ENCODE peak calls at places on chromosome 7, in seven cellular contexts. Q is neuronal stem cell, D is heart right ventricle, I is thoracic aorta, N is HCT116, G is Peyer's patch, L is IMR-90. R is an unnamed sample.

GRCh38 chr7:150989456-150989855 is 1.4 kb upstream of the NOS3 start:
- DNase-seq in D (no peak), N (no peak), I (no peak), Q (no peak), L (no peak), G (no peak), R (no peak)

GRCh38 chr7:3682028-3682712 is 381.1 kb downstream of the SDK1 start:
- DNase-seq in I (no peak), G (no peak), D (no peak), Q (no peak), L (no peak), N (no peak), R (no peak)

GRCh38 chr7:130063036-130063435 is 7.3 kb upstream of the KLHDC10 start:
- DNase-seq in L (peak; percentile 31), I (no peak), Q (peak; percentile 55), D (no peak), N (no peak), G (peak; percentile 61), R (no peak)

GRCh38 chr7:80439894-80440811 is 71.7 kb downstream of the GNAT3 start:
- DNase-seq in D (no peak), L (peak; percentile 69), I (no peak), Q (no peak), G (no peak), N (no peak), R (no peak)

GRCh38 chr7:73645643-73646182 is 21.4 kb upstream of the MLXIPL start:
- DNase-seq in D (no peak), N (no peak), I (no peak), L (no peak), Q (no peak), G (no peak), R (no peak)

GRCh38 chr7:29508608-29509007 is 55.0 kb upstream of the PRR15 start:
- DNase-seq in N (no peak), G (no peak), I (no peak), Q (no peak), L (no peak), D (peak; percentile 36), R (no peak)

GRCh38 chr7:8638076-8638475 is 204.7 kb downstream of the NXPH1 start:
- DNase-seq in D (peak; percentile 16), I (no peak), Q (no peak), G (no peak), L (no peak), N (no peak), R (no peak)

GRCh38 chr7:99375070-99375807 is 709 bp downstream of the ARPC1B start:
- DNase-seq in I (peak; percentile 57), N (no peak), D (peak; percentile 81), L (peak; percentile 41), G (peak; percentile 93), Q (no peak), R (peak; percentile 87)

GRCh38 chr7:45421096-45421495 is 153.1 kb upstream of the ADCY1 start:
- DNase-seq in N (no peak), D (no peak), I (no peak), L (peak; percentile 5), Q (no peak), G (no peak), R (no peak)

GRCh38 chr7:23349484-23350157 is 50.5 kb downstream of the MALSU1 start:
- DNase-seq in G (no peak), I (no peak), Q (peak; percentile 43), L (peak; percentile 90), N (peak; percentile 93), D (no peak), R (no peak)

GRCh38 chr7:24660541-24660940 is 87.3 kb downstream of the PALS2 start:
- DNase-seq in L (peak; percentile 64), I (no peak), D (no peak), N (no peak), G (no peak), Q (no peak), R (no peak)

GRCh38 chr7:82477733-82478515 is 34.3 kb upstream of the CACNA2D1 start:
- DNase-seq in N (no peak), I (no peak), D (no peak), Q (no peak), G (no peak), L (no peak), R (no peak)

GRCh38 chr7:1915956-1916620 is 246.0 kb downstream of the ELFN1 start:
- DNase-seq in D (no peak), I (no peak), Q (no peak), N (no peak), L (no peak), G (no peak), R (peak; percentile 23)

GRCh38 chr7:1964913-1965578 is 267.7 kb downstream of the MAD1L1 start:
- DNase-seq in G (no peak), L (no peak), I (no peak), Q (no peak), D (no peak), N (no peak), R (no peak)

GRCh38 chr7:108002726-108003590 is at the start of gene LAMB1:
- DNase-seq in N (no peak), Q (peak; percentile 69), D (peak; percentile 77), L (peak; percentile 65), I (no peak), G (peak; percentile 75), R (no peak)

GRCh38 chr7:141361479-141361878 is 189.7 kb upstream of the AGK start:
- DNase-seq in D (no peak), G (no peak), I (no peak), N (no peak), L (no peak), Q (no peak), R (no peak)

GRCh38 chr7:141360414-141360760 is 190.8 kb upstream of the AGK start:
- DNase-seq in N (no peak), L (no peak), D (no peak), I (no peak), Q (no peak), G (no peak), R (no peak)

GRCh38 chr7:141361965-141362364 is 189.2 kb upstream of the AGK start:
- DNase-seq in N (no peak), Q (no peak), L (no peak), G (no peak), D (no peak), I (no peak), R (no peak)

GRCh38 chr7:141363748-141364147 is 187.5 kb upstream of the AGK start:
- DNase-seq in D (no peak), Q (no peak), N (no peak), I (no peak), L (no peak), G (no peak), R (no peak)

DNA sequence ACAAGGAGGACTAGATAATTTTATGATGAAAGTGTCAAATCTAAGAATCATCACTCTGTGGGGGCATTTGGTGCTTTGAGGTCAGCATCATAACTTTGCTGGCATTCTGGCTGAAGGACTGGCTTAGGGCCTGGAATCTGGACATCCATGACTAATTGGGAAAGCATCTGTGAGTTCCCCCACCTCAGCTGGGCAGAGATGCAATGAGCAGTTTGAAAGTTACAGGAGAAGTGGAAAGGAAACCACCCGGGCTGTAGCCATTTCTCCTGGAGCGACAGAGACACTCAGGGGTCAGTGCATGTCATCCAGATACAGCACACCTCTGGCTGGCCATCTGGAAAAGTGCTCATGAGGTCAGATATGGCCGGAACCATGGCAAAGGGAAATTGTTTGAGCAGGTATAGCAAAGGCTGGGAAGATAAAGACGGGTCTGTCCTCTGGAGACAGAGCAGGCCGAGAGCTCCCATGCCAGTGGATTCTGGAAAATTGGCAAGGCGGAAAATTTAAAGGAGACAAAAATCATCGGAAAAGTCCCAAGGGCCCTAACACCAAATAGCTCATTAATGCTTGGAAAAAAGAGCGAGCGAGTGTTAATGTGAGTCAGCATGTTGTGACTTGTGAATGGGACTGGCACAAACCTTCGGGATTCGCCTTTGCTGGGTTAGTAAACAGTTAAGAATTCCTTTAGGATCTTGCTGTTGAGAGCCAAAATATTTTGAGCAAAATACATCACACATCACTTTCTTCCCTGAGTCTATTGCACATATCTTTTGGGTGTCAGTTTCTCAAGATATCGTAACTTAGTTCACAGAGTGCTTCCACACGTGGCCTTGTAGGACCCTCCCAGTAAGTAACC is 188.4 kb upstream of the AGK start:
- DNase-seq in N (no peak), G (no peak), D (peak; percentile 38), I (no peak), L (peak; percentile 29), Q (no peak), R (no peak)
- H3K4me3 ChIP-seq in N (no peak overlapping the region), G (no peak overlapping the region), D (no peak overlapping the region), I (peak overlapping the region; percentile 23), L (no peak overlapping the region), Q (no peak overlapping the region), R (no peak overlapping the region)

GRCh38 chr7:30583181-30583580 is 11.5 kb upstream of the GARS1 start:
- DNase-seq in G (no peak), D (no peak), Q (no peak), L (no peak), I (no peak), N (no peak), R (no peak)
- H3K27ac ChIP-seq in G (no peak overlapping the region), D (no peak overlapping the region), Q (no peak overlapping the region), L (no peak overlapping the region), I (no peak overlapping the region), N (no peak overlapping the region), R (no peak overlapping the region)

DNA sequence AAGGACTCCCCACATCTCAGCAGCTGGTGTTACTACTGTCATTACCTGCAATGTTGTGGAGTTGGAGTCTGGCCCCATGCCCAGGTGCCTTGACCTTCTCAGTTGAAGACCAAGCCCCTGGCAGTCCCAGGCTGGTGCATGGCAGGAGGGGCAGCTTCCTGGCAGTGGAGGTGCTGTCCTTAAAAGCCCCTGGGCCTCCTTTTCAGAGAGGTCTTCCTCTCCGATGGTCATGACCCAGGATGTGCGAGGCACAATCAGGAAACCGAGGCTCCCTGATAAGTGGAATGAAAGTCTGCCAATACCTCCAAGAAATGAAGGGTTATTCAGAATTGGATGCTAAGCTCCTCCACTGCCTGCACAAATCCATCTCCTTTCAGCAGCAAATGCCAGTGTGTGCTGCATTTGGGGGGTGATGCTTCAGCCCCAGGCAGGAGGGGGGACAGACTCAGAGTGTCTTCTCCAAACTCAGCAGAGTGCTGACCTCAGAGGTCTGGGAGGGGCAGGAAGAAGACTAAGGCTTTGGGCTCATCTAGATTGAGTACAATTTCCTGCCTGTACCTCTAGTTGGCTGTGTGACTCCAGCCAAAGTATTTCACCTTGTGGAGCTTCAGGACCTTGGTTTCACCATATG is 97.0 kb upstream of the DDC start:
- DNase-seq in N (no peak), G (no peak), L (no peak), I (no peak), D (no peak), Q (no peak), R (no peak)
- H3K4me3 ChIP-seq in N (no peak overlapping the region), G (no peak overlapping the region), L (no peak overlapping the region), I (no peak overlapping the region), D (no peak overlapping the region), Q (no peak overlapping the region), R (no peak overlapping the region)

DNA sequence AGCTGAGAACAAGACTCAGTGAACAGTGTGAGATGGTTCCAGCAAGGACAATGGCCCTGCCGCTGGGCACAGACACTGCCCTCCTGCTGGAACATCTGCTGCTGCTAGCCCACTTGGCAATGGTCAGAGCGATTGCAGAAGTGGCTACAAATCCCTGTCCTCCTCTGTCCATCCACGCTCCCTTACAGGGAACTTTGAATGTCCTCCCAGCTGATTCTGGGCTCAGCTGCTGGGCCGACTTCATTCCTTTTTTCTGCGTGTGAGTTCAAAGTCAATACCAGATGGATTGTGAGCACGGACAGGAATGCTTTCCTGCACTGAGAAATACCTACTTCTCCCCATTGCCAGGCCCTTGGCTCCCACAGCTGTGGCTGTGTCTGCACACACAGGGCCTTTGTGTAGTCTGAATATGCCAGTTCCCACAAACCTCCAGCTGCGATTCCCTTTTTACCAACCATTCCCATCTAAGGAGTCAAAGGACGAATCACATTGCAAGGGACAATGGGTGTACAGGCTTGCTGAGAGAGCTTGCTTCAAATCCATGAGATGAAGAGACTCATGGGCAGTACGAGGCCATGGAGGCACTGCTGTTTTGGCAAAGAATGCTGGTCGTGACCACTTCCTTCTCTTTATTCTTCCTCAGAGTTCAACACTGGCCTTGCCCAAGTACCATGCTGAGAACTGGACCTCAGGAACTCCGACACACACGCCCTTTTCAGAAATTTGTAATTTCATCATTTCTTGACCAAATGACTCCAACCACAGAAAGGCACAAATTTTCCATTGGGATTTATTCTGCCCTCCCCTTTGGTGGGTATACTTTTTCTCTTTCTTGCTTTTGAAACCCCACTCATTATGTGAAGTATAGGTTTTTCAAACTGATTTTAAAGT is 44.2 kb downstream of the BPGM start:
- DNase-seq in N (no peak), I (no peak), Q (no peak), D (no peak), L (peak; percentile 24), G (no peak), R (no peak)
- H3K27ac ChIP-seq in N (no peak overlapping the region), I (peak overlapping the region; percentile 95), Q (no peak overlapping the region), D (peak overlapping the region; percentile 55), L (peak overlapping the region; percentile 90), G (peak overlapping the region; percentile 59), R (peak overlapping the region; percentile 95)